ENCODE peak calls at places on chromosomes 2 and 18, in seven cellular contexts. O, P, U, C, W, N and V are unnamed samples.

GRCh38 chr18:70420151-70420898 is 131.5 kb downstream of the SOCS6 start:
- DNase-seq in O (no peak), P (peak; percentile 95), U (no peak), C (no peak), W (peak; percentile 71), N (peak; percentile 93), V (no peak)

GRCh38 chr2:44205169-44205568 is 36.5 kb downstream of the PPM1B start:
- DNase-seq in O (no peak), P (peak; percentile 34), U (no peak), C (no peak), W (no peak), N (no peak), V (no peak)

GRCh38 chr18:22168360-22168921 is 948 bp upstream of the GATA6 start:
- DNase-seq in O (peak; percentile 39), P (no peak), U (no peak), C (no peak), W (no peak), N (peak; percentile 26), V (no peak)

GRCh38 chr2:235358981-235359471 is 134.8 kb upstream of the AGAP1 start:
- DNase-seq in O (peak; percentile 91), P (peak; percentile 53), U (no peak), C (no peak), W (no peak), N (no peak), V (no peak)

GRCh38 chr2:148988337-148988736 is 50.2 kb upstream of the LYPD6B start:
- DNase-seq in O (no peak), P (no peak), U (no peak), C (no peak), W (no peak), N (no peak), V (no peak)

GRCh38 chr2:9380702-9381628 is 42.4 kb downstream of the ITGB1BP1 start:
- DNase-seq in O (peak; percentile 68), P (peak; percentile 97), U (peak; percentile 64), C (no peak), W (peak; percentile 84), N (peak; percentile 94), V (no peak)

GRCh38 chr2:3738454-3738853 is 35.1 kb downstream of the DCDC2C start:
- DNase-seq in O (no peak), P (peak; percentile 44), U (no peak), C (no peak), W (no peak), N (peak; percentile 23), V (no peak)

GRCh38 chr2:75710577-75711253 is at the start of gene GCFC2:
- DNase-seq in O (peak; percentile 85), P (peak; percentile 83), U (peak; percentile 92), C (peak; percentile 90), W (peak; percentile 41), N (peak; percentile 87), V (peak; percentile 89)

GRCh38 chr18:76657911-76658475 is 163.0 kb upstream of the ZNF516 start:
- DNase-seq in O (no peak), P (no peak), U (no peak), C (no peak), W (no peak), N (no peak), V (no peak)

GRCh38 chr2:171319164-171319810 is 114.5 kb downstream of the METTL8 start:
- DNase-seq in O (no peak), P (peak; percentile 56), U (no peak), C (no peak), W (no peak), N (no peak), V (no peak)

GRCh38 chr2:86249843-86250402 is 50.7 kb downstream of the MRPL35 start:
- DNase-seq in O (no peak), P (peak; percentile 10), U (no peak), C (no peak), W (peak; percentile 12), N (no peak), V (no peak)
- TF ChIP-seq CTCF in O (no peak), P (peak; percentile 3), U (no peak), C (no peak), W (peak; percentile 68), N (no peak), V (no peak)

DNA sequence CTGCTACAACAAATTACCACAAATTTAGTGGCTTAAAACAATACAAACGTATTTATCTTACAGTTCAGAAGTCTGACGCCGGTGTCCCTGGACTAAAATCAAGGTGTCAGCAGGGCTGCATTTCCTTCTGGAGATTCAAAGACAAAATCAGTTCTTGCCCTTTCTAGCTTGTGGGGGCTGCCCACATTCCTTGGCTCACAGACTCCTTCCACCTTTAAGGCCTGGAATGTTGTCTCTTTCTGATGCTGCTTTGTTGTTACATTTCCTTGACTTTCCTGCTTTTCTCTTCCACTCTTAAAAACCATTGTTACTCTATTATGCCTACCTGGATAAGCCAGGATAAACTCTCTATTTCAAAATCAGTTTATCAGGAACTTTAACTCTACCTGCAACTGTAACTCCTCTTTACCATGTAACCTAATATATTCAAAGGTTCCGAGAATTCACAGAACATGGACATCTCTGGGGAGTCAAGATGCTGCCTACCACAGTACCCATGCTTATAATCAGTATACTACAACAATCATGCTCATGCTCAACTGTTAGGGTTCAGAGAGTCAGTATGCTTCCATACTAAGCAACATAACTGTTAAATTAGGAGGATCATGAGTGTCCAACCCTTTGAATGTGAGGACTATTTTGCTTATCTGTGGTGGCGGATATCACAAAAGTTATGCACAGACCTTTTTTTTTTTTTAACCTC is 27.4 kb downstream of the YES1 start:
- DNase-seq in O (no peak), P (no peak), U (no peak), C (no peak), W (no peak), N (no peak), V (no peak)
- H3K4me3 ChIP-seq in O (no peak overlapping the region), P (no peak overlapping the region), U (no peak overlapping the region), C (no peak overlapping the region), W (no peak overlapping the region), N (no peak overlapping the region), V (no peak overlapping the region)

GRCh38 chr2:182826051-182826450 is 40.4 kb downstream of the FRZB start:
- DNase-seq in O (no peak), P (no peak), U (no peak), C (no peak), W (no peak), N (no peak), V (no peak)

GRCh38 chr2:182821172-182821571 is 45.3 kb downstream of the FRZB start:
- DNase-seq in O (no peak), P (peak; percentile 55), U (no peak), C (no peak), W (no peak), N (no peak), V (no peak)

GRCh38 chr2:182822733-182823132 is 43.7 kb downstream of the FRZB start:
- DNase-seq in O (no peak), P (no peak), U (no peak), C (no peak), W (no peak), N (no peak), V (no peak)

GRCh38 chr2:182824759-182825143 is 41.7 kb downstream of the FRZB start:
- DNase-seq in O (no peak), P (no peak), U (no peak), C (no peak), W (no peak), N (no peak), V (no peak)

DNA sequence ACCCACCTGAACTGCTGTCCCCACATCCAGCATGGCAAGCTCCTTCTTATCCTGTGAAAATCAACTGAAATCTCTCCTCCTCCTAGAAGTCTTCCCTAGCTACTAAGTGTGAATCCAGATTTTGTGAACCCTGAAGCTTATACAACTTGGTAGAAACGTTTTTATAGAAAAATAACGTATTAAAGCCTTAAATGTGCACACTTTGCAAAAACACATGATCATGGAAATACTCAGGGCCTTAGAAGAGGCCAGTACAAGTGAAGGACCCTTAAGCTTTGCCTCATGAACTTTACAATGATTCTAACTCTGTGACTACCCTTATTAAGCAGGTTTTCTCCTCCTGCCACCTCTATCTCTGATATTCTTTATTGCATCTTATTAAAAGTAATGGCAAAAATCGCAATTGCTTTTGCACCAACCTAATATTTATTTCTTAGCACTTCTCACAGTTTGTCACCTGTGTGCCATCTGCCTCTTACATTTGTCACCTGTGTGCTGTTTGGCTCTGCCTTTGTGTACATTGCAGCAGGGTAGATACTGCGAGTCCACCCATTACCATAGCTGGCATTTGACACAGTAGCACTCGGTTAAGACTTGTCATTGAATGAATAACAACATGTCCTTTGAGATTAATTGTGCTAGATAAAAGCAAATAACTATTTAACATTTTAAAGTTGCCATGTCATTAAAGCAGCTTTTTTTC is 42.2 kb downstream of the FRZB start:
- DNase-seq in O (no peak), P (no peak), U (no peak), C (no peak), W (no peak), N (no peak), V (no peak)
- TF ChIP-seq CTCF in O (no peak), P (no peak), U (no peak), C (no peak), W (no peak), N (no peak), V (no peak)

GRCh38 chr2:27306657-27307544 is 1.3 kb downstream of the UCN start:
- DNase-seq in O (no peak), P (no peak), U (no peak), C (no peak), W (no peak), N (no peak), V (no peak)

GRCh38 chr2:27305516-27305915 is 2.7 kb downstream of the UCN start:
- DNase-seq in O (no peak), P (no peak), U (no peak), C (no peak), W (no peak), N (no peak), V (no peak)

GRCh38 chr2:27306136-27306535 is 2.1 kb downstream of the UCN start:
- DNase-seq in O (no peak), P (no peak), U (no peak), C (no peak), W (no peak), N (no peak), V (no peak)

GRCh38 chr2:27304488-27305240 is 3.6 kb downstream of the UCN start:
- DNase-seq in O (no peak), P (no peak), U (no peak), C (no peak), W (no peak), N (no peak), V (no peak)

GRCh38 chr2:27303093-27304025 is 4.9 kb downstream of the UCN start:
- DNase-seq in O (peak; percentile 36), P (peak; percentile 83), U (no peak), C (no peak), W (no peak), N (peak; percentile 79), V (no peak)
- H3K4me3 ChIP-seq in O (peak overlapping the region; percentile 19), P (peak overlapping the region; percentile 41), U (peak overlapping the region; percentile 49), C (peak overlapping the region; percentile 55), W (peak overlapping the region; percentile 31), N (peak overlapping the region; percentile 17), V (peak overlapping the region; percentile 47)

DNA sequence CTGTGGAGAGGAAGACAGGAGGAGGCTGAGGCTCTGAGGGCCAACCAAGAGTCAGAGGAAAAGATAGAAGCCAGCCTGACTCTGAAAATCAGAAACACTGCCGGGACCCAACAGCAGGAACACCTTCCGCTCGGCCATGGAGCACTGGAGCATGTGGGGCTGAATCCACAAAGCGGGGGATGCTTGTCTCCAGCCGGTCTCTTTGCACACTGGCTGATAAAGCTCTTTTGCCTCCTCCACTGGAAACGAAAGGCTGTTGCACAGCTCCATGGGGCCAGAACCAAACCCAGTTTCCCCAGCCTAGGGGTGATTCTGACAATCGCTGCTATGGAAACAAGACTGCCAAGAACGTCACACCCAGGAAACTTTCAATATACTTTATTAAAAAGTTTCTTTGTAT is 90.3 kb downstream of the COL6A3 start:
- DNase-seq in O (no peak), P (no peak), U (no peak), C (no peak), W (no peak), N (no peak), V (no peak)
- TF ChIP-seq CTCF in O (no peak), P (no peak), U (no peak), C (no peak), W (no peak), N (no peak), V (no peak)

GRCh38 chr2:1736045-1736444 is 8.3 kb downstream of the PXDN start:
- DNase-seq in O (no peak), P (peak; percentile 25), U (no peak), C (no peak), W (no peak), N (no peak), V (no peak)
- H3K4me3 ChIP-seq in O (no peak overlapping the region), P (no peak overlapping the region), U (no peak overlapping the region), C (no peak overlapping the region), W (no peak overlapping the region), N (no peak overlapping the region), V (no peak overlapping the region)